ENCODE peak calls at places on chromosome X, in four cellular contexts. N is anterior cingulate cortex, F is kidney glomerular epithelial cell, L is progenitor cell of endocrine pancreas. X is an unnamed sample.

GRCh38 chrX:24396236-24396929 is 35.9 kb downstream of the SUPT20HL1 start:
- DNase-seq in N (no peak), F (peak), L (no peak), X (no peak)

GRCh38 chrX:12505127-12505526 is 286.1 kb upstream of the PRPS2 start:
- DNase-seq in N (no peak), F (no peak), L (no peak), X (no peak)

GRCh38 chrX:109987884-109988283 is 15.0 kb upstream of the TMEM164 start:
- DNase-seq in N (no peak), F (no peak), L (no peak), X (no peak)

GRCh38 chrX:110180176-110180927 is 137.5 kb downstream of the AMMECR1 start:
- DNase-seq in N (no peak), F (peak), L (no peak), X (no peak)

GRCh38 chrX:79146552-79147390 is 2.3 kb downstream of the GPR174 start:
- DNase-seq in N (no peak), F (no peak), L (no peak), X (no peak)

GRCh38 chrX:114038358-114038757 is 545.5 kb upstream of the HTR2C start:
- DNase-seq in N (no peak), F (no peak), L (no peak), X (no peak)

GRCh38 chrX:134738986-134739744 is 80.9 kb upstream of the PLAC1 start:
- DNase-seq in N (no peak), F (no peak), L (no peak), X (no peak)

GRCh38 chrX:32788936-32789335 is 422.4 kb downstream of the DMD start:
- DNase-seq in N (no peak), F (no peak), L (no peak), X (no peak)

GRCh38 chrX:1190596-1191145 is 21.8 kb downstream of the CRLF2 start:
- DNase-seq in N (no peak), F (no peak), L (no peak), X (peak)

GRCh38 chrX:140817943-140818342 is 108.4 kb downstream of the LINC00632 start:
- DNase-seq in N (no peak), F (no peak), L (no peak), X (no peak)

GRCh38 chrX:73944582-73944947 is 359.4 kb upstream of the ZCCHC13 start:
- DNase-seq in N (no peak), F (no peak), L (no peak), X (no peak)

GRCh38 chrX:31508338-31508737 is 436.5 kb upstream of the FTHL17 start:
- DNase-seq in N (no peak), F (peak), L (no peak), X (no peak)

GRCh38 chrX:137118136-137118535 is 84.3 kb upstream of the GPR101 start:
- DNase-seq in N (no peak), F (no peak), L (no peak), X (no peak)

GRCh38 chrX:46627700-46628405 is 54.3 kb downstream of the CHST7 start:
- DNase-seq in N (no peak), F (no peak), L (no peak), X (no peak)

GRCh38 chrX:115894087-115894486 is 276.5 kb upstream of the AGTR2 start:
- DNase-seq in N (peak), F (no peak), L (no peak), X (peak)

GRCh38 chrX:96704661-96705060 is 20.0 kb downstream of the DIAPH2 start:
- DNase-seq in N (no peak), F (no peak), L (no peak), X (no peak)

GRCh38 chrX:30246769-30247489 is at the start of gene MAGEB1:
- DNase-seq in N (no peak), F (no peak), L (no peak), X (no peak)

GRCh38 chrX:112967903-112968302 is 127.3 kb upstream of the AMOT start:
- DNase-seq in N (no peak), F (no peak), L (no peak), X (no peak)

GRCh38 chrX:123976671-123977316 is 15.3 kb downstream of the STAG2 start:
- DNase-seq in N (no peak), F (peak), L (no peak), X (no peak)

GRCh38 chrX:105297041-105297440 is 76.5 kb upstream of the TEX13A start:
- DNase-seq in N (no peak), F (no peak), L (no peak), X (no peak)

GRCh38 chrX:46577116-46578005 is 3.8 kb downstream of the CHST7 start:
- DNase-seq in N (no peak), F (peak), L (no peak), X (no peak)

GRCh38 chrX:119343856-119344255 is 55.3 kb upstream of the SLC25A43 start:
- DNase-seq in N (no peak), F (no peak), L (no peak), X (no peak)

GRCh38 chrX:112760697-112761096 is 79.9 kb downstream of the AMOT start:
- DNase-seq in N (no peak), F (no peak), L (no peak), X (no peak)

GRCh38 chrX:74505437-74505836 is 84.1 kb downstream of the SLC16A2 start:
- DNase-seq in N (no peak), F (no peak), L (no peak), X (no peak)

GRCh38 chrX:72568406-72569092 is 4.1 kb downstream of the HDAC8 start:
- DNase-seq in N (no peak), F (no peak), L (no peak), X (no peak)

GRCh38 chrX:52337410-52337809 is 31.4 kb upstream of the XAGE2 start:
- DNase-seq in N (no peak), F (no peak), L (no peak), X (no peak)

GRCh38 chrX:110420771-110421498 is 62.3 kb downstream of the RTL9 start:
- DNase-seq in N (no peak), F (no peak), L (no peak), X (no peak)

GRCh38 chrX:123425904-123426303 is 241.8 kb downstream of the GRIA3 start:
- DNase-seq in N (peak), F (no peak), L (no peak), X (no peak)

GRCh38 chrX:24479924-24480722 is 15.0 kb downstream of the PDK3 start:
- DNase-seq in N (no peak), F (no peak), L (no peak), X (no peak)

GRCh38 chrX:112613039-112613438 is 66.7 kb downstream of the LHFPL1 start:
- DNase-seq in N (no peak), F (no peak), L (no peak), X (no peak)

GRCh38 chrX:9308426-9308825 is 156.4 kb upstream of the TBL1X start:
- DNase-seq in N (no peak), F (no peak), L (no peak), X (no peak)

GRCh38 chrX:41734530-41734929 is 10.5 kb downstream of the GPR82 start:
- DNase-seq in N (no peak), F (no peak), L (no peak), X (no peak)

GRCh38 chrX:20463296-20464075 is 196.8 kb upstream of the RPS6KA3 start:
- DNase-seq in N (no peak), F (no peak), L (no peak), X (no peak)

GRCh38 chrX:129574214-129574613 is 34.2 kb downstream of the OCRL start:
- DNase-seq in N (no peak), F (no peak), L (no peak), X (no peak)

GRCh38 chrX:114924846-114925245 is 92.6 kb downstream of the IL13RA2 start:
- DNase-seq in N (no peak), F (no peak), L (no peak), X (no peak)

GRCh38 chrX:136525738-136526606 is 6.0 kb upstream of the VGLL1 start:
- DNase-seq in N (no peak), F (peak), L (no peak), X (no peak)

GRCh38 chrX:155028749-155029360 is 2.2 kb downstream of the FUNDC2 start:
- DNase-seq in N (no peak), F (no peak), L (no peak), X (no peak)

X was measured in type B pancreatic cell.